ENCODE peak calls at places on chromosomes 1 and 21, in seven cellular contexts. One of them, this sample, is unnamed.

GRCh38 chr1:247317702-247318101 is 14.0 kb downstream of the ZNF496 start:
- DNase-seq in NCI-H226: no peak
- DNase-seq in anterior cingulate cortex: no peak
- DNase-seq in NCI-H1436: no peak
- DNase-seq in mucosa of gallbladder: no peak
- DNase-seq in fibroblast of the aortic adventitia: no peak
- DNase-seq in SIG-M5: no peak
- DNase-seq in this sample: no peak

GRCh38 chr1:21263653-21264225 is 26.5 kb downstream of the ECE1 start:
- DNase-seq in NCI-H226: no peak
- DNase-seq in fibroblast of the aortic adventitia: no peak
- DNase-seq in mucosa of gallbladder: no peak
- DNase-seq in anterior cingulate cortex: no peak
- DNase-seq in SIG-M5: no peak
- DNase-seq in NCI-H1436: no peak
- DNase-seq in this sample: no peak

GRCh38 chr1:44707112-44707881 is 23.7 kb downstream of the RNU5D-1 start:
- DNase-seq in NCI-H226: peak
- DNase-seq in fibroblast of the aortic adventitia: peak
- DNase-seq in NCI-H1436: no peak
- DNase-seq in SIG-M5: no peak
- DNase-seq in mucosa of gallbladder: no peak
- DNase-seq in anterior cingulate cortex: no peak
- DNase-seq in this sample: peak

GRCh38 chr1:169427081-169427611 is at the start of gene CCDC181:
- DNase-seq in NCI-H226: no peak
- DNase-seq in NCI-H1436: peak
- DNase-seq in SIG-M5: no peak
- DNase-seq in fibroblast of the aortic adventitia: peak
- DNase-seq in anterior cingulate cortex: peak
- DNase-seq in mucosa of gallbladder: peak
- DNase-seq in this sample: no peak

GRCh38 chr21:45838636-45839035 is 142.9 kb upstream of the COL6A1 start:
- DNase-seq in SIG-M5: no peak
- DNase-seq in anterior cingulate cortex: no peak
- DNase-seq in fibroblast of the aortic adventitia: no peak
- DNase-seq in NCI-H226: no peak
- DNase-seq in mucosa of gallbladder: no peak
- DNase-seq in NCI-H1436: no peak
- DNase-seq in this sample: no peak

GRCh38 chr1:182520746-182521145 is 68.3 kb downstream of the RNASEL start:
- DNase-seq in NCI-H226: no peak
- DNase-seq in fibroblast of the aortic adventitia: peak
- DNase-seq in NCI-H1436: no peak
- DNase-seq in anterior cingulate cortex: no peak
- DNase-seq in mucosa of gallbladder: no peak
- DNase-seq in SIG-M5: no peak
- DNase-seq in this sample: peak

GRCh38 chr1:14915356-14916054 is 238.0 kb upstream of the TMEM51 start:
- DNase-seq in anterior cingulate cortex: peak
- DNase-seq in NCI-H1436: peak
- DNase-seq in SIG-M5: no peak
- DNase-seq in NCI-H226: no peak
- DNase-seq in mucosa of gallbladder: peak
- DNase-seq in fibroblast of the aortic adventitia: peak
- DNase-seq in this sample: no peak

GRCh38 chr1:218475699-218476098 is 130.6 kb downstream of the TGFB2 start:
- DNase-seq in fibroblast of the aortic adventitia: no peak
- DNase-seq in mucosa of gallbladder: no peak
- DNase-seq in anterior cingulate cortex: no peak
- DNase-seq in SIG-M5: no peak
- DNase-seq in NCI-H226: no peak
- DNase-seq in NCI-H1436: no peak
- DNase-seq in this sample: no peak

GRCh38 chr1:154290921-154291320 is 18.5 kb downstream of the HAX1 start:
- DNase-seq in mucosa of gallbladder: no peak
- DNase-seq in anterior cingulate cortex: no peak
- DNase-seq in NCI-H1436: no peak
- DNase-seq in SIG-M5: no peak
- DNase-seq in fibroblast of the aortic adventitia: no peak
- DNase-seq in NCI-H226: no peak
- DNase-seq in this sample: no peak

GRCh38 chr21:42653492-42654061 is at the start of gene PDE9A:
- DNase-seq in anterior cingulate cortex: no peak
- DNase-seq in NCI-H226: no peak
- DNase-seq in NCI-H1436: peak
- DNase-seq in SIG-M5: no peak
- DNase-seq in fibroblast of the aortic adventitia: no peak
- DNase-seq in mucosa of gallbladder: peak
- DNase-seq in this sample: no peak

GRCh38 chr1:41483960-41484844 is at the start of gene EDN2:
- DNase-seq in NCI-H1436: peak
- DNase-seq in mucosa of gallbladder: peak
- DNase-seq in SIG-M5: no peak
- DNase-seq in NCI-H226: peak
- DNase-seq in fibroblast of the aortic adventitia: no peak
- DNase-seq in anterior cingulate cortex: no peak
- DNase-seq in this sample: no peak

GRCh38 chr1:27070390-27071048 is 57.9 kb upstream of the TENT5B start:
- DNase-seq in NCI-H1436: peak
- DNase-seq in anterior cingulate cortex: no peak
- DNase-seq in fibroblast of the aortic adventitia: no peak
- DNase-seq in NCI-H226: no peak
- DNase-seq in SIG-M5: no peak
- DNase-seq in mucosa of gallbladder: no peak
- DNase-seq in this sample: peak

GRCh38 chr1:119409731-119410130 is 5.2 kb upstream of the HSD3B2 start:
- DNase-seq in fibroblast of the aortic adventitia: peak
- DNase-seq in anterior cingulate cortex: no peak
- DNase-seq in NCI-H226: no peak
- DNase-seq in mucosa of gallbladder: peak
- DNase-seq in NCI-H1436: no peak
- DNase-seq in SIG-M5: no peak
- DNase-seq in this sample: no peak

GRCh38 chr1:236284291-236284711 is 2.5 kb upstream of the ERO1B start:
- DNase-seq in NCI-H226: no peak
- DNase-seq in anterior cingulate cortex: no peak
- DNase-seq in mucosa of gallbladder: no peak
- DNase-seq in fibroblast of the aortic adventitia: no peak
- DNase-seq in SIG-M5: no peak
- DNase-seq in NCI-H1436: no peak
- DNase-seq in this sample: no peak

GRCh38 chr1:81052162-81052561 is 748.6 kb upstream of the ADGRL2 start:
- DNase-seq in fibroblast of the aortic adventitia: no peak
- DNase-seq in NCI-H1436: no peak
- DNase-seq in mucosa of gallbladder: no peak
- DNase-seq in anterior cingulate cortex: no peak
- DNase-seq in NCI-H226: no peak
- DNase-seq in SIG-M5: no peak
- DNase-seq in this sample: no peak

GRCh38 chr1:20787775-20788488 is 825 bp upstream of the HP1BP3 start:
- DNase-seq in SIG-M5: no peak
- DNase-seq in NCI-H1436: peak
- DNase-seq in mucosa of gallbladder: no peak
- DNase-seq in fibroblast of the aortic adventitia: peak
- DNase-seq in NCI-H226: no peak
- DNase-seq in anterior cingulate cortex: no peak
- DNase-seq in this sample: peak

GRCh38 chr1:29584816-29585600 is 348.7 kb downstream of the PTPRU start:
- DNase-seq in NCI-H1436: peak
- DNase-seq in NCI-H226: no peak
- DNase-seq in fibroblast of the aortic adventitia: peak
- DNase-seq in mucosa of gallbladder: no peak
- DNase-seq in SIG-M5: no peak
- DNase-seq in anterior cingulate cortex: no peak
- DNase-seq in this sample: no peak

GRCh38 chr1:3501856-3502665 is 47.6 kb downstream of the ARHGEF16 start:
- DNase-seq in NCI-H226: no peak
- DNase-seq in anterior cingulate cortex: no peak
- DNase-seq in NCI-H1436: no peak
- DNase-seq in mucosa of gallbladder: peak
- DNase-seq in SIG-M5: no peak
- DNase-seq in fibroblast of the aortic adventitia: peak
- DNase-seq in this sample: no peak

GRCh38 chr1:84582802-84583587 is 8.8 kb upstream of the CTBS start:
- DNase-seq in fibroblast of the aortic adventitia: peak
- DNase-seq in SIG-M5: no peak
- DNase-seq in anterior cingulate cortex: no peak
- DNase-seq in NCI-H226: peak
- DNase-seq in NCI-H1436: peak
- DNase-seq in mucosa of gallbladder: no peak
- DNase-seq in this sample: no peak

GRCh38 chr1:161206411-161207140 is 4.4 kb downstream of the NDUFS2 start:
- DNase-seq in NCI-H1436: no peak
- DNase-seq in anterior cingulate cortex: no peak
- DNase-seq in fibroblast of the aortic adventitia: no peak
- DNase-seq in SIG-M5: no peak
- DNase-seq in mucosa of gallbladder: no peak
- DNase-seq in NCI-H226: no peak
- DNase-seq in this sample: no peak

GRCh38 chr1:40944841-40945430 is 34.6 kb upstream of the CTPS1 start:
- DNase-seq in NCI-H1436: no peak
- DNase-seq in SIG-M5: no peak
- DNase-seq in anterior cingulate cortex: no peak
- DNase-seq in fibroblast of the aortic adventitia: peak
- DNase-seq in NCI-H226: peak
- DNase-seq in mucosa of gallbladder: peak
- DNase-seq in this sample: no peak

GRCh38 chr1:200038987-200039848 is 11.7 kb downstream of the NR5A2 start:
- DNase-seq in SIG-M5: no peak
- DNase-seq in fibroblast of the aortic adventitia: no peak
- DNase-seq in mucosa of gallbladder: no peak
- DNase-seq in NCI-H1436: peak
- DNase-seq in anterior cingulate cortex: no peak
- DNase-seq in NCI-H226: no peak
- DNase-seq in this sample: peak

GRCh38 chr1:109770331-109771095 is 6.8 kb upstream of the EPS8L3 start:
- DNase-seq in SIG-M5: no peak
- DNase-seq in NCI-H1436: no peak
- DNase-seq in anterior cingulate cortex: peak
- DNase-seq in fibroblast of the aortic adventitia: no peak
- DNase-seq in NCI-H226: no peak
- DNase-seq in mucosa of gallbladder: peak
- DNase-seq in this sample: no peak

GRCh38 chr1:45263132-45263531 is 56.7 kb upstream of the ZSWIM5 start:
- DNase-seq in anterior cingulate cortex: no peak
- DNase-seq in mucosa of gallbladder: no peak
- DNase-seq in NCI-H226: no peak
- DNase-seq in fibroblast of the aortic adventitia: no peak
- DNase-seq in NCI-H1436: no peak
- DNase-seq in SIG-M5: no peak
- DNase-seq in this sample: no peak

GRCh38 chr1:22398656-22399420 is 52.8 kb upstream of the ZBTB40 start:
- DNase-seq in NCI-H1436: no peak
- DNase-seq in mucosa of gallbladder: no peak
- DNase-seq in SIG-M5: no peak
- DNase-seq in NCI-H226: no peak
- DNase-seq in anterior cingulate cortex: no peak
- DNase-seq in fibroblast of the aortic adventitia: peak
- DNase-seq in this sample: no peak